ENCODE peak calls at places on chromosomes 1 and 21, in five cellular contexts. W is activated T-helper 9 cell treated with anti-CD3 and anti-CD28 coated beads, Interleukin-2, amount 50 U/mL, for 16 hours; Q is EH; E is stimulated activated CD4-positive, alpha-beta T cell treated with anti-CD3 and anti-CD28 coated beads, TNF-alpha, amount 100 ng/mL, for 24 hours; F is GM23338. Y is an unnamed sample.

GRCh38 chr1:78840447-78841251 is 165.9 kb downstream of the ADGRL4 start:
- DNase-seq in Q (peak), W (no peak), F (peak), E (no peak), Y (no peak)

GRCh38 chr1:19310720-19311502 is 1.0 kb downstream of the AKR7A2 start:
- DNase-seq in E (no peak), W (no peak), Q (no peak), F (no peak), Y (peak)

GRCh38 chr1:228698017-228698329 is 37.3 kb upstream of the RHOU start:
- DNase-seq in E (no peak), Q (no peak), F (no peak), W (no peak), Y (no peak)

GRCh38 chr1:241765390-241765789 is 82.6 kb upstream of the EXO1 start:
- DNase-seq in F (no peak), Q (no peak), W (no peak), E (no peak), Y (no peak)

GRCh38 chr1:223363856-223364684 is at the start of gene SUSD4:
- DNase-seq in Q (peak), F (peak), W (peak), E (peak), Y (peak)

GRCh38 chr1:12138196-12139183 is 28.3 kb upstream of the TNFRSF1B start:
- DNase-seq in E (no peak), W (no peak), Q (no peak), F (no peak), Y (no peak)

GRCh38 chr1:214636436-214636835 is 33.4 kb downstream of the CENPF start:
- DNase-seq in W (no peak), E (no peak), F (no peak), Q (no peak), Y (no peak)

GRCh38 chr1:10546896-10547295 is 72.1 kb downstream of the PEX14 start:
- DNase-seq in Q (no peak), F (no peak), E (no peak), W (no peak), Y (no peak)

GRCh38 chr1:3273447-3273846 is 181.0 kb upstream of the ARHGEF16 start:
- DNase-seq in F (no peak), E (no peak), Q (no peak), W (no peak), Y (no peak)

GRCh38 chr1:109768700-109769325 is 5.1 kb upstream of the EPS8L3 start:
- DNase-seq in W (no peak), F (no peak), E (no peak), Q (no peak), Y (no peak)

GRCh38 chr1:230565141-230565540 is 77.1 kb upstream of the COG2 start:
- DNase-seq in Q (no peak), W (no peak), E (no peak), F (no peak), Y (no peak)

GRCh38 chr1:158112994-158113758 is 67.5 kb upstream of the CD1D start:
- DNase-seq in E (no peak), Q (peak), W (no peak), F (peak), Y (no peak)

GRCh38 chr1:213326666-213327317 is 275.8 kb downstream of the RPS6KC1 start:
- DNase-seq in Q (peak), E (no peak), F (no peak), W (no peak), Y (no peak)

GRCh38 chr1:240232548-240232947 is 140.9 kb downstream of the FMN2 start:
- DNase-seq in W (no peak), E (no peak), Q (peak), F (no peak), Y (no peak)

GRCh38 chr1:198918920-198919319 is 280.1 kb downstream of the PTPRC start:
- DNase-seq in E (no peak), W (no peak), F (no peak), Q (no peak), Y (no peak)

GRCh38 chr1:27634166-27634981 is 611 bp downstream of the FGR start:
- DNase-seq in F (peak), E (no peak), W (peak), Q (peak), Y (no peak)

GRCh38 chr1:203295796-203296195 is 9.5 kb upstream of the BTG2 start:
- DNase-seq in W (no peak), F (no peak), Q (no peak), E (no peak), Y (no peak)

GRCh38 chr1:36879613-36880012 is 154.7 kb downstream of the GRIK3 start:
- DNase-seq in W (no peak), F (no peak), E (no peak), Q (no peak), Y (no peak)

GRCh38 chr1:41045740-41046139 is 24.2 kb upstream of the SLFNL1 start:
- DNase-seq in Q (peak), E (no peak), F (no peak), W (no peak), Y (no peak)

GRCh38 chr1:31707711-31708110 is 3.9 kb upstream of the COL16A1 start:
- DNase-seq in E (no peak), W (no peak), F (peak), Q (peak), Y (no peak)

GRCh38 chr21:32572574-32573420 is 12.5 kb downstream of the TCP10L start:
- DNase-seq in Q (no peak), E (no peak), W (no peak), F (no peak), Y (no peak)

GRCh38 chr1:225479996-225480720 is 52.3 kb upstream of the LBR start:
- DNase-seq in Q (no peak), F (no peak), W (no peak), E (no peak), Y (no peak)

GRCh38 chr1:53629101-53629691 is 109.8 kb downstream of the GLIS1 start:
- DNase-seq in Q (no peak), W (no peak), E (no peak), F (no peak), Y (no peak)

GRCh38 chr1:44724408-44725308 is 6.3 kb downstream of the RNU5D-1 start:
- DNase-seq in Q (no peak), W (no peak), E (no peak), F (no peak), Y (no peak)

GRCh38 chr1:147273409-147274307 is 31.2 kb downstream of the CHD1L start:
- DNase-seq in Q (peak), F (peak), W (no peak), E (peak), Y (peak)

GRCh38 chr1:27598288-27598687 is 5.7 kb downstream of the AHDC1 start:
- DNase-seq in E (no peak), Q (peak), W (no peak), F (peak), Y (no peak)

GRCh38 chr1:111814305-111814628 is 58.6 kb downstream of the DDX20 start:
- DNase-seq in Q (no peak), F (no peak), E (no peak), W (no peak), Y (no peak)

GRCh38 chr1:27350673-27351540 is 9.1 kb downstream of the SYTL1 start:
- DNase-seq in E (no peak), F (peak), W (no peak), Q (no peak), Y (peak)

GRCh38 chr1:94417702-94417961 is 557 bp upstream of the ABCD3 start:
- DNase-seq in Q (no peak), W (no peak), F (no peak), E (no peak), Y (no peak)

GRCh38 chr1:22763479-22764200 is 53.0 kb downstream of the EPHB2 start:
- DNase-seq in F (no peak), E (no peak), Q (peak), W (no peak), Y (no peak)

GRCh38 chr1:159122005-159122621 is 45.5 kb upstream of the AIM2 start:
- DNase-seq in W (no peak), E (no peak), F (no peak), Q (peak), Y (no peak)

GRCh38 chr1:232435746-232436145 is 194.2 kb downstream of the SIPA1L2 start:
- DNase-seq in Q (peak), F (no peak), E (no peak), W (no peak), Y (no peak)

GRCh38 chr1:220888665-220888986 is 9.4 kb downstream of the HLX start:
- DNase-seq in F (peak), Q (no peak), W (no peak), E (no peak), Y (no peak)